ENCODE peak calls at places on chromosomes 16 and 17, in eight cellular contexts. V, M, A, Q, L, N, Y and R are unnamed samples.

GRCh38 chr17:70521821-70522256 is 352.5 kb downstream of the KCNJ2 start:
- DNase-seq in V (no peak), M (peak; percentile 57), A (peak; percentile 22), Q (peak; percentile 92), L (no peak), N (peak; percentile 36), Y (no peak), R (no peak)

GRCh38 chr17:81393684-81394376 is 1.4 kb upstream of the BAHCC1 start:
- DNase-seq in V (peak; percentile 88), M (peak; percentile 100), A (peak; percentile 100), Q (peak; percentile 98), L (peak; percentile 92), N (peak; percentile 98), Y (peak; percentile 95), R (peak; percentile 100)

GRCh38 chr17:17385502-17385901 is 82.3 kb downstream of the NT5M start:
- DNase-seq in V (no peak), M (no peak), A (no peak), Q (no peak), L (no peak), N (no peak), Y (no peak), R (no peak)

GRCh38 chr17:8681175-8681949 is 50.8 kb upstream of the MYH10 start:
- DNase-seq in V (no peak), M (no peak), A (peak; percentile 76), Q (no peak), L (no peak), N (no peak), Y (peak; percentile 78), R (peak; percentile 88)

GRCh38 chr16:66457888-66458287 is 30.8 kb downstream of the BEAN1 start:
- DNase-seq in V (no peak), M (no peak), A (no peak), Q (no peak), L (peak; percentile 66), N (no peak), Y (peak; percentile 32), R (peak; percentile 27)

GRCh38 chr16:88888778-88889387 is 22.4 kb upstream of the PABPN1L start:
- DNase-seq in V (no peak), M (no peak), A (no peak), Q (no peak), L (no peak), N (no peak), Y (no peak), R (peak; percentile 19)

GRCh38 chr16:75606507-75606906 is 16.6 kb downstream of the ADAT1 start:
- DNase-seq in V (no peak), M (no peak), A (no peak), Q (no peak), L (no peak), N (no peak), Y (no peak), R (no peak)

GRCh38 chr17:45052052-45052772 is 780 bp upstream of the DCAKD start:
- DNase-seq in V (peak; percentile 18), M (peak; percentile 34), A (peak; percentile 28), Q (peak; percentile 63), L (no peak), N (no peak), Y (peak; percentile 45), R (peak; percentile 53)

GRCh38 chr17:46917516-46917915 is 5.4 kb upstream of the GOSR2 start:
- DNase-seq in V (no peak), M (no peak), A (no peak), Q (no peak), L (no peak), N (no peak), Y (no peak), R (no peak)

GRCh38 chr16:19167710-19168172 is 299 bp upstream of the SYT17 start:
- DNase-seq in V (peak; percentile 42), M (peak; percentile 58), A (peak; percentile 51), Q (peak; percentile 48), L (peak; percentile 60), N (no peak), Y (peak; percentile 92), R (peak; percentile 83)

GRCh38 chr16:50616883-50617629 is 64.1 kb downstream of the SNX20 start:
- DNase-seq in V (no peak), M (no peak), A (peak; percentile 14), Q (no peak), L (no peak), N (peak; percentile 72), Y (no peak), R (no peak)

GRCh38 chr17:79691931-79692330 is 38.8 kb upstream of the ENPP7 start:
- DNase-seq in V (no peak), M (peak; percentile 60), A (no peak), Q (no peak), L (no peak), N (no peak), Y (peak; percentile 56), R (no peak)

GRCh38 chr17:6297119-6297518 is 137.8 kb downstream of the AIPL1 start:
- DNase-seq in V (no peak), M (no peak), A (no peak), Q (no peak), L (no peak), N (no peak), Y (no peak), R (no peak)

GRCh38 chr16:68291227-68291626 is 19.5 kb downstream of the SLC7A6OS start:
- DNase-seq in V (no peak), M (no peak), A (no peak), Q (no peak), L (no peak), N (no peak), Y (no peak), R (no peak)

GRCh38 chr17:46020023-46020735 is 21.1 kb downstream of the STH start:
- DNase-seq in V (peak; percentile 25), M (no peak), A (no peak), Q (no peak), L (no peak), N (no peak), Y (no peak), R (no peak)

GRCh38 chr17:75031972-75032895 is 14.5 kb downstream of the ATP5PD start:
- DNase-seq in V (peak; percentile 46), M (peak; percentile 80), A (peak; percentile 75), Q (peak; percentile 79), L (peak; percentile 53), N (peak; percentile 62), Y (peak; percentile 91), R (peak; percentile 95)

GRCh38 chr17:17890773-17891759 is 54.3 kb upstream of the SREBF1 start:
- DNase-seq in V (peak; percentile 14), M (peak; percentile 83), A (peak; percentile 69), Q (peak; percentile 52), L (peak; percentile 57), N (peak; percentile 56), Y (peak; percentile 87), R (peak; percentile 77)

GRCh38 chr16:61580579-61580978 is 455.7 kb downstream of the CDH8 start:
- DNase-seq in V (no peak), M (peak; percentile 13), A (no peak), Q (no peak), L (no peak), N (no peak), Y (no peak), R (no peak)

GRCh38 chr17:4625181-4625601 is 16.3 kb downstream of the ALOX15 start:
- DNase-seq in V (no peak), M (no peak), A (peak; percentile 36), Q (no peak), L (no peak), N (peak; percentile 26), Y (peak; percentile 18), R (peak; percentile 51)

GRCh38 chr17:35094902-35095301 is 24.8 kb downstream of the RAD51D start:
- DNase-seq in V (no peak), M (no peak), A (peak; percentile 85), Q (no peak), L (peak; percentile 89), N (peak; percentile 93), Y (peak; percentile 82), R (peak; percentile 93)

GRCh38 chr16:78210305-78210704 is 110.9 kb downstream of the WWOX start:
- DNase-seq in V (no peak), M (no peak), A (peak; percentile 12), Q (no peak), L (peak; percentile 96), N (peak; percentile 77), Y (no peak), R (peak; percentile 51)